ENCODE peak calls at places on chromosomes 11 and 22, in six cellular contexts. One of them, this sample, is unnamed.

GRCh38 chr22:35477911-35478582 is 62.6 kb upstream of the RASD2 start:
- DNase-seq in central memory CD4-positive, alpha-beta T cell: no peak
- DNase-seq in stimulated activated CD8-positive, alpha-beta memory T cell treated with anti-CD3 and anti-CD28 coated beads, Interleukin-4, amount 100 ng/mL, for 1 hour: no peak
- DNase-seq in adrenal gland: peak; percentile 92
- DNase-seq in NCI-H1092 treated with DMSO at 0.1 percent for 48 hours: peak; percentile 91
- DNase-seq in psoas muscle: peak; percentile 55
- DNase-seq in this sample: no peak

GRCh38 chr11:103091441-103091809 is 535 bp downstream of the DCUN1D5 start:
- DNase-seq in central memory CD4-positive, alpha-beta T cell: peak; percentile 31
- DNase-seq in stimulated activated CD8-positive, alpha-beta memory T cell treated with anti-CD3 and anti-CD28 coated beads, Interleukin-4, amount 100 ng/mL, for 1 hour: no peak
- DNase-seq in adrenal gland: peak; percentile 43
- DNase-seq in NCI-H1092 treated with DMSO at 0.1 percent for 48 hours: peak; percentile 38
- DNase-seq in psoas muscle: peak; percentile 20
- DNase-seq in this sample: no peak

GRCh38 chr11:67022961-67023956 is at the start of gene SYT12:
- DNase-seq in central memory CD4-positive, alpha-beta T cell: no peak
- DNase-seq in stimulated activated CD8-positive, alpha-beta memory T cell treated with anti-CD3 and anti-CD28 coated beads, Interleukin-4, amount 100 ng/mL, for 1 hour: no peak
- DNase-seq in adrenal gland: no peak
- DNase-seq in NCI-H1092 treated with DMSO at 0.1 percent for 48 hours: no peak
- DNase-seq in psoas muscle: no peak
- DNase-seq in this sample: no peak

GRCh38 chr11:316031-316701 is 2.3 kb downstream of the IFITM1 start:
- DNase-seq in central memory CD4-positive, alpha-beta T cell: peak; percentile 40
- DNase-seq in stimulated activated CD8-positive, alpha-beta memory T cell treated with anti-CD3 and anti-CD28 coated beads, Interleukin-4, amount 100 ng/mL, for 1 hour: no peak
- DNase-seq in adrenal gland: no peak
- DNase-seq in NCI-H1092 treated with DMSO at 0.1 percent for 48 hours: no peak
- DNase-seq in psoas muscle: no peak
- DNase-seq in this sample: no peak

GRCh38 chr11:29300441-29300840 is 716.4 kb downstream of the KCNA4 start:
- DNase-seq in central memory CD4-positive, alpha-beta T cell: no peak
- DNase-seq in stimulated activated CD8-positive, alpha-beta memory T cell treated with anti-CD3 and anti-CD28 coated beads, Interleukin-4, amount 100 ng/mL, for 1 hour: no peak
- DNase-seq in adrenal gland: no peak
- DNase-seq in NCI-H1092 treated with DMSO at 0.1 percent for 48 hours: no peak
- DNase-seq in psoas muscle: no peak
- DNase-seq in this sample: no peak

GRCh38 chr11:61023086-61024035 is 51.9 kb downstream of the CD6 start:
- DNase-seq in central memory CD4-positive, alpha-beta T cell: peak; percentile 68
- DNase-seq in stimulated activated CD8-positive, alpha-beta memory T cell treated with anti-CD3 and anti-CD28 coated beads, Interleukin-4, amount 100 ng/mL, for 1 hour: peak; percentile 50
- DNase-seq in adrenal gland: no peak
- DNase-seq in NCI-H1092 treated with DMSO at 0.1 percent for 48 hours: peak; percentile 64
- DNase-seq in psoas muscle: no peak
- DNase-seq in this sample: no peak

GRCh38 chr22:43381693-43382092 is 30.1 kb upstream of the MPPED1 start:
- DNase-seq in central memory CD4-positive, alpha-beta T cell: peak; percentile 17
- DNase-seq in stimulated activated CD8-positive, alpha-beta memory T cell treated with anti-CD3 and anti-CD28 coated beads, Interleukin-4, amount 100 ng/mL, for 1 hour: no peak
- DNase-seq in adrenal gland: no peak
- DNase-seq in NCI-H1092 treated with DMSO at 0.1 percent for 48 hours: no peak
- DNase-seq in psoas muscle: no peak
- DNase-seq in this sample: no peak

GRCh38 chr11:83191491-83191890 is 2.0 kb upstream of the ANKRD42 start:
- DNase-seq in central memory CD4-positive, alpha-beta T cell: no peak
- DNase-seq in stimulated activated CD8-positive, alpha-beta memory T cell treated with anti-CD3 and anti-CD28 coated beads, Interleukin-4, amount 100 ng/mL, for 1 hour: no peak
- DNase-seq in adrenal gland: no peak
- DNase-seq in NCI-H1092 treated with DMSO at 0.1 percent for 48 hours: no peak
- DNase-seq in psoas muscle: no peak
- DNase-seq in this sample: no peak

GRCh38 chr11:27205269-27205668 is 157.7 kb downstream of the CCDC34 start:
- DNase-seq in central memory CD4-positive, alpha-beta T cell: no peak
- DNase-seq in stimulated activated CD8-positive, alpha-beta memory T cell treated with anti-CD3 and anti-CD28 coated beads, Interleukin-4, amount 100 ng/mL, for 1 hour: no peak
- DNase-seq in adrenal gland: no peak
- DNase-seq in NCI-H1092 treated with DMSO at 0.1 percent for 48 hours: peak; percentile 53
- DNase-seq in psoas muscle: no peak
- DNase-seq in this sample: no peak

GRCh38 chr11:47000033-47000432 is 63.5 kb downstream of the CSTPP1 start:
- DNase-seq in central memory CD4-positive, alpha-beta T cell: no peak
- DNase-seq in stimulated activated CD8-positive, alpha-beta memory T cell treated with anti-CD3 and anti-CD28 coated beads, Interleukin-4, amount 100 ng/mL, for 1 hour: no peak
- DNase-seq in adrenal gland: no peak
- DNase-seq in NCI-H1092 treated with DMSO at 0.1 percent for 48 hours: no peak
- DNase-seq in psoas muscle: no peak
- DNase-seq in this sample: no peak

GRCh38 chr11:8259316-8259995 is 4.2 kb downstream of the LMO1 start:
- DNase-seq in central memory CD4-positive, alpha-beta T cell: no peak
- DNase-seq in stimulated activated CD8-positive, alpha-beta memory T cell treated with anti-CD3 and anti-CD28 coated beads, Interleukin-4, amount 100 ng/mL, for 1 hour: no peak
- DNase-seq in adrenal gland: peak; percentile 6
- DNase-seq in NCI-H1092 treated with DMSO at 0.1 percent for 48 hours: no peak
- DNase-seq in psoas muscle: no peak
- DNase-seq in this sample: no peak

GRCh38 chr11:121780971-121781370 is 328.2 kb upstream of the SORL1-AS1 start:
- DNase-seq in central memory CD4-positive, alpha-beta T cell: no peak
- DNase-seq in stimulated activated CD8-positive, alpha-beta memory T cell treated with anti-CD3 and anti-CD28 coated beads, Interleukin-4, amount 100 ng/mL, for 1 hour: no peak
- DNase-seq in adrenal gland: no peak
- DNase-seq in NCI-H1092 treated with DMSO at 0.1 percent for 48 hours: no peak
- DNase-seq in psoas muscle: no peak
- DNase-seq in this sample: no peak

GRCh38 chr11:28657378-28658030 is 549.3 kb downstream of the METTL15 start:
- DNase-seq in central memory CD4-positive, alpha-beta T cell: no peak
- DNase-seq in stimulated activated CD8-positive, alpha-beta memory T cell treated with anti-CD3 and anti-CD28 coated beads, Interleukin-4, amount 100 ng/mL, for 1 hour: no peak
- DNase-seq in adrenal gland: no peak
- DNase-seq in NCI-H1092 treated with DMSO at 0.1 percent for 48 hours: no peak
- DNase-seq in psoas muscle: no peak
- DNase-seq in this sample: no peak

GRCh38 chr11:39192671-39193070 is 2266.8 kb downstream of the LRRC4C start:
- DNase-seq in central memory CD4-positive, alpha-beta T cell: no peak
- DNase-seq in stimulated activated CD8-positive, alpha-beta memory T cell treated with anti-CD3 and anti-CD28 coated beads, Interleukin-4, amount 100 ng/mL, for 1 hour: no peak
- DNase-seq in adrenal gland: no peak
- DNase-seq in NCI-H1092 treated with DMSO at 0.1 percent for 48 hours: no peak
- DNase-seq in psoas muscle: no peak
- DNase-seq in this sample: no peak

GRCh38 chr11:74570266-74571061 is 21.9 kb upstream of the POLD3 start:
- DNase-seq in central memory CD4-positive, alpha-beta T cell: no peak
- DNase-seq in stimulated activated CD8-positive, alpha-beta memory T cell treated with anti-CD3 and anti-CD28 coated beads, Interleukin-4, amount 100 ng/mL, for 1 hour: no peak
- DNase-seq in adrenal gland: peak; percentile 24
- DNase-seq in NCI-H1092 treated with DMSO at 0.1 percent for 48 hours: peak; percentile 62
- DNase-seq in psoas muscle: no peak
- DNase-seq in this sample: no peak

GRCh38 chr11:17476317-17477083 is at the start of gene ABCC8:
- DNase-seq in central memory CD4-positive, alpha-beta T cell: no peak
- DNase-seq in stimulated activated CD8-positive, alpha-beta memory T cell treated with anti-CD3 and anti-CD28 coated beads, Interleukin-4, amount 100 ng/mL, for 1 hour: no peak
- DNase-seq in adrenal gland: no peak
- DNase-seq in NCI-H1092 treated with DMSO at 0.1 percent for 48 hours: peak; percentile 69
- DNase-seq in psoas muscle: no peak
- DNase-seq in this sample: no peak

GRCh38 chr11:1563697-1564534 is 8.2 kb downstream of the DUSP8 start:
- DNase-seq in central memory CD4-positive, alpha-beta T cell: no peak
- DNase-seq in stimulated activated CD8-positive, alpha-beta memory T cell treated with anti-CD3 and anti-CD28 coated beads, Interleukin-4, amount 100 ng/mL, for 1 hour: no peak
- DNase-seq in adrenal gland: no peak
- DNase-seq in NCI-H1092 treated with DMSO at 0.1 percent for 48 hours: no peak
- DNase-seq in psoas muscle: no peak
- DNase-seq in this sample: no peak

GRCh38 chr11:95499516-95500135 is 268.6 kb upstream of the SESN3 start:
- DNase-seq in central memory CD4-positive, alpha-beta T cell: no peak
- DNase-seq in stimulated activated CD8-positive, alpha-beta memory T cell treated with anti-CD3 and anti-CD28 coated beads, Interleukin-4, amount 100 ng/mL, for 1 hour: no peak
- DNase-seq in adrenal gland: no peak
- DNase-seq in NCI-H1092 treated with DMSO at 0.1 percent for 48 hours: no peak
- DNase-seq in psoas muscle: no peak
- DNase-seq in this sample: no peak

GRCh38 chr11:11604340-11604992 is 17.3 kb downstream of the GALNT18 start:
- DNase-seq in central memory CD4-positive, alpha-beta T cell: no peak
- DNase-seq in stimulated activated CD8-positive, alpha-beta memory T cell treated with anti-CD3 and anti-CD28 coated beads, Interleukin-4, amount 100 ng/mL, for 1 hour: no peak
- DNase-seq in adrenal gland: no peak
- DNase-seq in NCI-H1092 treated with DMSO at 0.1 percent for 48 hours: no peak
- DNase-seq in psoas muscle: no peak
- DNase-seq in this sample: no peak

GRCh38 chr11:44128729-44129128 is 33.3 kb downstream of the EXT2 start:
- DNase-seq in central memory CD4-positive, alpha-beta T cell: no peak
- DNase-seq in stimulated activated CD8-positive, alpha-beta memory T cell treated with anti-CD3 and anti-CD28 coated beads, Interleukin-4, amount 100 ng/mL, for 1 hour: no peak
- DNase-seq in adrenal gland: no peak
- DNase-seq in NCI-H1092 treated with DMSO at 0.1 percent for 48 hours: no peak
- DNase-seq in psoas muscle: no peak
- DNase-seq in this sample: no peak

GRCh38 chr22:20254975-20255946 is 12.9 kb downstream of the RTN4R start:
- DNase-seq in central memory CD4-positive, alpha-beta T cell: no peak
- DNase-seq in stimulated activated CD8-positive, alpha-beta memory T cell treated with anti-CD3 and anti-CD28 coated beads, Interleukin-4, amount 100 ng/mL, for 1 hour: no peak
- DNase-seq in adrenal gland: no peak
- DNase-seq in NCI-H1092 treated with DMSO at 0.1 percent for 48 hours: no peak
- DNase-seq in psoas muscle: no peak
- DNase-seq in this sample: no peak

GRCh38 chr22:22318723-22319465 is 74.3 kb downstream of the VPREB1 start:
- DNase-seq in central memory CD4-positive, alpha-beta T cell: no peak
- DNase-seq in stimulated activated CD8-positive, alpha-beta memory T cell treated with anti-CD3 and anti-CD28 coated beads, Interleukin-4, amount 100 ng/mL, for 1 hour: no peak
- DNase-seq in adrenal gland: no peak
- DNase-seq in NCI-H1092 treated with DMSO at 0.1 percent for 48 hours: no peak
- DNase-seq in psoas muscle: no peak
- DNase-seq in this sample: no peak

GRCh38 chr11:34356576-34356917 is 1.3 kb downstream of the ABTB2 start:
- DNase-seq in central memory CD4-positive, alpha-beta T cell: no peak
- DNase-seq in stimulated activated CD8-positive, alpha-beta memory T cell treated with anti-CD3 and anti-CD28 coated beads, Interleukin-4, amount 100 ng/mL, for 1 hour: no peak
- DNase-seq in adrenal gland: peak; percentile 43
- DNase-seq in NCI-H1092 treated with DMSO at 0.1 percent for 48 hours: peak; percentile 48
- DNase-seq in psoas muscle: peak; percentile 21
- DNase-seq in this sample: no peak

GRCh38 chr22:19701420-19702145 is 12.7 kb upstream of the SEPTIN5 start:
- DNase-seq in central memory CD4-positive, alpha-beta T cell: no peak
- DNase-seq in stimulated activated CD8-positive, alpha-beta memory T cell treated with anti-CD3 and anti-CD28 coated beads, Interleukin-4, amount 100 ng/mL, for 1 hour: no peak
- DNase-seq in adrenal gland: no peak
- DNase-seq in NCI-H1092 treated with DMSO at 0.1 percent for 48 hours: no peak
- DNase-seq in psoas muscle: no peak
- DNase-seq in this sample: no peak

GRCh38 chr11:33060271-33060670 is 20.9 kb downstream of the TCP11L1 start:
- DNase-seq in central memory CD4-positive, alpha-beta T cell: no peak
- DNase-seq in stimulated activated CD8-positive, alpha-beta memory T cell treated with anti-CD3 and anti-CD28 coated beads, Interleukin-4, amount 100 ng/mL, for 1 hour: no peak
- DNase-seq in adrenal gland: no peak
- DNase-seq in NCI-H1092 treated with DMSO at 0.1 percent for 48 hours: no peak
- DNase-seq in psoas muscle: no peak
- DNase-seq in this sample: no peak

GRCh38 chr11:7759010-7759409 is 37.7 kb downstream of the OR5P2 start:
- DNase-seq in central memory CD4-positive, alpha-beta T cell: no peak
- DNase-seq in stimulated activated CD8-positive, alpha-beta memory T cell treated with anti-CD3 and anti-CD28 coated beads, Interleukin-4, amount 100 ng/mL, for 1 hour: no peak
- DNase-seq in adrenal gland: no peak
- DNase-seq in NCI-H1092 treated with DMSO at 0.1 percent for 48 hours: no peak
- DNase-seq in psoas muscle: no peak
- DNase-seq in this sample: no peak

GRCh38 chr11:82012276-82012675 is 721.4 kb downstream of the FAM181B start:
- DNase-seq in central memory CD4-positive, alpha-beta T cell: no peak
- DNase-seq in stimulated activated CD8-positive, alpha-beta memory T cell treated with anti-CD3 and anti-CD28 coated beads, Interleukin-4, amount 100 ng/mL, for 1 hour: no peak
- DNase-seq in adrenal gland: no peak
- DNase-seq in NCI-H1092 treated with DMSO at 0.1 percent for 48 hours: no peak
- DNase-seq in psoas muscle: no peak
- DNase-seq in this sample: no peak

GRCh38 chr22:37454857-37455686 is 27.8 kb upstream of the ELFN2 start:
- DNase-seq in central memory CD4-positive, alpha-beta T cell: no peak
- DNase-seq in stimulated activated CD8-positive, alpha-beta memory T cell treated with anti-CD3 and anti-CD28 coated beads, Interleukin-4, amount 100 ng/mL, for 1 hour: no peak
- DNase-seq in adrenal gland: peak; percentile 43
- DNase-seq in NCI-H1092 treated with DMSO at 0.1 percent for 48 hours: peak; percentile 56
- DNase-seq in psoas muscle: no peak
- DNase-seq in this sample: no peak

GRCh38 chr11:75639752-75640151 is 29.1 kb downstream of the MAP6 start:
- DNase-seq in central memory CD4-positive, alpha-beta T cell: no peak
- DNase-seq in stimulated activated CD8-positive, alpha-beta memory T cell treated with anti-CD3 and anti-CD28 coated beads, Interleukin-4, amount 100 ng/mL, for 1 hour: no peak
- DNase-seq in adrenal gland: peak; percentile 83
- DNase-seq in NCI-H1092 treated with DMSO at 0.1 percent for 48 hours: peak; percentile 100
- DNase-seq in psoas muscle: peak; percentile 58
- DNase-seq in this sample: no peak

GRCh38 chr11:119847836-119848235 is 118.8 kb upstream of the NECTIN1 start:
- DNase-seq in central memory CD4-positive, alpha-beta T cell: no peak
- DNase-seq in stimulated activated CD8-positive, alpha-beta memory T cell treated with anti-CD3 and anti-CD28 coated beads, Interleukin-4, amount 100 ng/mL, for 1 hour: no peak
- DNase-seq in adrenal gland: no peak
- DNase-seq in NCI-H1092 treated with DMSO at 0.1 percent for 48 hours: peak; percentile 23
- DNase-seq in psoas muscle: no peak
- DNase-seq in this sample: no peak

GRCh38 chr11:33307984-33308383 is 50.8 kb downstream of the HIPK3 start:
- DNase-seq in central memory CD4-positive, alpha-beta T cell: no peak
- DNase-seq in stimulated activated CD8-positive, alpha-beta memory T cell treated with anti-CD3 and anti-CD28 coated beads, Interleukin-4, amount 100 ng/mL, for 1 hour: no peak
- DNase-seq in adrenal gland: no peak
- DNase-seq in NCI-H1092 treated with DMSO at 0.1 percent for 48 hours: no peak
- DNase-seq in psoas muscle: no peak
- DNase-seq in this sample: no peak

GRCh38 chr11:60378359-60378758 is at the start of gene MS4A7:
- DNase-seq in central memory CD4-positive, alpha-beta T cell: no peak
- DNase-seq in stimulated activated CD8-positive, alpha-beta memory T cell treated with anti-CD3 and anti-CD28 coated beads, Interleukin-4, amount 100 ng/mL, for 1 hour: no peak
- DNase-seq in adrenal gland: peak; percentile 41
- DNase-seq in NCI-H1092 treated with DMSO at 0.1 percent for 48 hours: no peak
- DNase-seq in psoas muscle: peak; percentile 25
- DNase-seq in this sample: no peak

GRCh38 chr11:12683857-12684256 is 9.6 kb downstream of the TEAD1 start:
- DNase-seq in central memory CD4-positive, alpha-beta T cell: no peak
- DNase-seq in stimulated activated CD8-positive, alpha-beta memory T cell treated with anti-CD3 and anti-CD28 coated beads, Interleukin-4, amount 100 ng/mL, for 1 hour: no peak
- DNase-seq in adrenal gland: no peak
- DNase-seq in NCI-H1092 treated with DMSO at 0.1 percent for 48 hours: no peak
- DNase-seq in psoas muscle: no peak
- DNase-seq in this sample: no peak

GRCh38 chr22:45170001-45170466 is 6.3 kb downstream of the NUP50 start:
- DNase-seq in central memory CD4-positive, alpha-beta T cell: peak; percentile 23
- DNase-seq in stimulated activated CD8-positive, alpha-beta memory T cell treated with anti-CD3 and anti-CD28 coated beads, Interleukin-4, amount 100 ng/mL, for 1 hour: no peak
- DNase-seq in adrenal gland: peak; percentile 72
- DNase-seq in NCI-H1092 treated with DMSO at 0.1 percent for 48 hours: no peak
- DNase-seq in psoas muscle: no peak
- DNase-seq in this sample: no peak

GRCh38 chr11:124301482-124301881 is 12.3 kb downstream of the OR8D1 start:
- DNase-seq in central memory CD4-positive, alpha-beta T cell: no peak
- DNase-seq in stimulated activated CD8-positive, alpha-beta memory T cell treated with anti-CD3 and anti-CD28 coated beads, Interleukin-4, amount 100 ng/mL, for 1 hour: no peak
- DNase-seq in adrenal gland: peak; percentile 66
- DNase-seq in NCI-H1092 treated with DMSO at 0.1 percent for 48 hours: no peak
- DNase-seq in psoas muscle: no peak
- DNase-seq in this sample: no peak

GRCh38 chr11:43486141-43486540 is 127.4 kb downstream of the TTC17 start:
- DNase-seq in central memory CD4-positive, alpha-beta T cell: no peak
- DNase-seq in stimulated activated CD8-positive, alpha-beta memory T cell treated with anti-CD3 and anti-CD28 coated beads, Interleukin-4, amount 100 ng/mL, for 1 hour: no peak
- DNase-seq in adrenal gland: no peak
- DNase-seq in NCI-H1092 treated with DMSO at 0.1 percent for 48 hours: no peak
- DNase-seq in psoas muscle: no peak
- DNase-seq in this sample: no peak

GRCh38 chr11:95524328-95525036 is 265.1 kb downstream of the FAM76B start:
- DNase-seq in central memory CD4-positive, alpha-beta T cell: no peak
- DNase-seq in stimulated activated CD8-positive, alpha-beta memory T cell treated with anti-CD3 and anti-CD28 coated beads, Interleukin-4, amount 100 ng/mL, for 1 hour: no peak
- DNase-seq in adrenal gland: no peak
- DNase-seq in NCI-H1092 treated with DMSO at 0.1 percent for 48 hours: peak; percentile 18
- DNase-seq in psoas muscle: no peak
- DNase-seq in this sample: no peak

This sample was measured in osteocyte.